ENCODE peak calls at places on chromosomes 11 and 22, in five cellular contexts. D is endothelial cell; X is T47D; R is CD4-positive, alpha-beta T cell; P is tibial artery. J is an unnamed sample.

GRCh38 chr11:8234425-8234821 is 29.3 kb downstream of the LMO1 start:
- DNase-seq in D (no peak), X (peak), R (no peak), P (no peak), J (no peak)

GRCh38 chr22:24146791-24147353 is 34.4 kb upstream of the SUSD2 start:
- DNase-seq in D (no peak), X (peak), R (no peak), P (peak), J (no peak)

GRCh38 chr11:86374586-86374985 is at the start of gene CCDC81:
- DNase-seq in D (peak), X (no peak), R (no peak), P (no peak), J (no peak)

GRCh38 chr22:45208993-45209838 is 31.5 kb downstream of the KIAA0930 start:
- DNase-seq in D (peak), X (no peak), R (peak), P (peak), J (no peak)

GRCh38 chr11:20599424-20600346 is at the start of gene SLC6A5:
- DNase-seq in D (peak), X (peak), R (no peak), P (no peak), J (no peak)

GRCh38 chr11:65787649-65788622 is 1.1 kb downstream of the OVOL1 start:
- DNase-seq in D (no peak), X (no peak), R (no peak), P (no peak), J (no peak)

GRCh38 chr22:24592846-24593809 is at the start of gene LRRC75B:
- DNase-seq in D (peak), X (peak), R (no peak), P (peak), J (peak)

GRCh38 chr11:134519788-134520187 is 107.7 kb upstream of the B3GAT1 start:
- DNase-seq in D (no peak), X (no peak), R (no peak), P (no peak), J (no peak)

GRCh38 chr11:46603704-46604308 is 10.0 kb upstream of the AMBRA1 start:
- DNase-seq in D (no peak), X (no peak), R (no peak), P (no peak), J (no peak)